ENCODE peak calls at places on chromosome 12, in eight cellular contexts. E, A, G, U, F, Y, M and K are unnamed samples.

GRCh38 chr12:88562846-88563582 is 17.3 kb downstream of the KITLG start:
- DNase-seq in E (peak), A (no peak), G (no peak), U (no peak), F (no peak), Y (no peak), M (peak), K (no peak)

GRCh38 chr12:22858849-22859569 is 234.0 kb downstream of the ETNK1 start:
- DNase-seq in E (peak), A (no peak), G (no peak), U (no peak), F (no peak), Y (no peak), M (peak), K (no peak)

GRCh38 chr12:69196302-69197288 is 42.8 kb upstream of the CPSF6 start:
- DNase-seq in E (peak), A (no peak), G (peak), U (no peak), F (no peak), Y (no peak), M (peak), K (no peak)

GRCh38 chr12:95557625-95558024 is 6.3 kb upstream of the USP44 start:
- DNase-seq in E (no peak), A (no peak), G (no peak), U (no peak), F (no peak), Y (no peak), M (peak), K (no peak)

GRCh38 chr12:110199360-110200123 is 75.4 kb downstream of the IFT81 start:
- DNase-seq in E (peak), A (no peak), G (peak), U (peak), F (peak), Y (peak), M (peak), K (no peak)

GRCh38 chr12:27488479-27488878 is 35.5 kb upstream of the PPFIBP1 start:
- DNase-seq in E (no peak), A (no peak), G (no peak), U (no peak), F (no peak), Y (no peak), M (peak), K (no peak)

GRCh38 chr12:54273981-54274380 is 5.9 kb downstream of the CBX5 start:
- DNase-seq in E (no peak), A (no peak), G (no peak), U (no peak), F (no peak), Y (no peak), M (no peak), K (no peak)

GRCh38 chr12:69821032-69821431 is 4.0 kb upstream of the MYRFL start:
- DNase-seq in E (no peak), A (no peak), G (no peak), U (no peak), F (no peak), Y (no peak), M (no peak), K (no peak)

GRCh38 chr12:64696065-64696741 is 63.0 kb downstream of the GNS start:
- DNase-seq in E (peak), A (no peak), G (no peak), U (no peak), F (peak), Y (peak), M (peak), K (no peak)

GRCh38 chr12:121755591-121755990 is 37.9 kb downstream of the RHOF start:
- DNase-seq in E (no peak), A (no peak), G (no peak), U (no peak), F (no peak), Y (no peak), M (no peak), K (no peak)

GRCh38 chr12:58557156-58557555 is 363.1 kb downstream of the LRIG3 start:
- DNase-seq in E (peak), A (no peak), G (no peak), U (no peak), F (no peak), Y (no peak), M (peak), K (no peak)

GRCh38 chr12:14275886-14276285 is 89.6 kb upstream of the ATF7IP start:
- DNase-seq in E (no peak), A (no peak), G (no peak), U (no peak), F (no peak), Y (no peak), M (no peak), K (no peak)

GRCh38 chr12:2959508-2960431 is 573 bp downstream of the TEAD4 start:
- DNase-seq in E (peak), A (peak), G (peak), U (peak), F (no peak), Y (peak), M (peak), K (no peak)

GRCh38 chr12:109329003-109329402 is 18.7 kb upstream of the MYO1H start:
- DNase-seq in E (no peak), A (no peak), G (no peak), U (no peak), F (no peak), Y (no peak), M (no peak), K (no peak)

GRCh38 chr12:54017845-54018607 is 9.2 kb downstream of the HOXC8 start:
- DNase-seq in E (peak), A (peak), G (peak), U (peak), F (peak), Y (peak), M (peak), K (peak)

GRCh38 chr12:92654929-92655328 is 47.9 kb upstream of the PLEKHG7 start:
- DNase-seq in E (peak), A (no peak), G (no peak), U (no peak), F (no peak), Y (no peak), M (no peak), K (no peak)

GRCh38 chr12:11814362-11814761 is 164.9 kb downstream of the ETV6 start:
- DNase-seq in E (peak), A (no peak), G (no peak), U (no peak), F (no peak), Y (no peak), M (peak), K (no peak)

GRCh38 chr12:115569694-115570093 is 707.8 kb downstream of the MED13L start:
- DNase-seq in E (no peak), A (peak), G (peak), U (no peak), F (no peak), Y (peak), M (no peak), K (no peak)

GRCh38 chr12:124466200-124467128 is 100.9 kb downstream of the NCOR2 start:
- DNase-seq in E (peak), A (no peak), G (no peak), U (no peak), F (peak), Y (no peak), M (no peak), K (no peak)

GRCh38 chr12:97716356-97716755 is 253.8 kb downstream of the RMST start:
- DNase-seq in E (no peak), A (peak), G (peak), U (peak), F (peak), Y (peak), M (peak), K (no peak)

GRCh38 chr12:12983420-12984035 is 16.5 kb downstream of the HEBP1 start:
- DNase-seq in E (peak), A (no peak), G (peak), U (peak), F (no peak), Y (peak), M (peak), K (peak)

GRCh38 chr12:93122089-93122488 is 193.0 kb upstream of the EEA1 start:
- DNase-seq in E (peak), A (no peak), G (no peak), U (no peak), F (no peak), Y (no peak), M (peak), K (no peak)

GRCh38 chr12:118358607-118359540 is 13.8 kb downstream of the TAOK3 start:
- DNase-seq in E (no peak), A (no peak), G (no peak), U (no peak), F (peak), Y (no peak), M (no peak), K (no peak)

GRCh38 chr12:122204829-122205589 is 1.5 kb downstream of the B3GNT4 start:
- DNase-seq in E (no peak), A (no peak), G (no peak), U (no peak), F (no peak), Y (no peak), M (no peak), K (no peak)

GRCh38 chr12:28578833-28579252 is 388.6 kb downstream of the CCDC91 start:
- DNase-seq in E (peak), A (no peak), G (no peak), U (no peak), F (no peak), Y (no peak), M (no peak), K (no peak)

GRCh38 chr12:129964826-129965457 is 61.1 kb upstream of the TMEM132D start:
- DNase-seq in E (no peak), A (no peak), G (no peak), U (no peak), F (no peak), Y (no peak), M (no peak), K (no peak)

GRCh38 chr12:113114447-113115178 is 20.9 kb downstream of the RASAL1 start:
- DNase-seq in E (no peak), A (no peak), G (no peak), U (no peak), F (no peak), Y (no peak), M (no peak), K (no peak)

GRCh38 chr12:107377596-107378385 is 284.4 kb upstream of the CRY1 start:
- DNase-seq in E (peak), A (no peak), G (no peak), U (no peak), F (no peak), Y (no peak), M (peak), K (no peak)

GRCh38 chr12:107372229-107372658 is 278.9 kb upstream of the CRY1 start:
- DNase-seq in E (peak), A (no peak), G (no peak), U (no peak), F (peak), Y (no peak), M (no peak), K (no peak)

GRCh38 chr12:107374136-107374535 is 280.8 kb upstream of the CRY1 start:
- DNase-seq in E (no peak), A (no peak), G (no peak), U (no peak), F (peak), Y (no peak), M (no peak), K (no peak)

GRCh38 chr12:107373238-107373809 is 280.0 kb upstream of the CRY1 start:
- DNase-seq in E (no peak), A (no peak), G (no peak), U (no peak), F (no peak), Y (peak), M (no peak), K (no peak)

GRCh38 chr12:107375231-107375630 is 281.9 kb upstream of the CRY1 start:
- DNase-seq in E (no peak), A (no peak), G (no peak), U (no peak), F (no peak), Y (no peak), M (no peak), K (no peak)
- TF ChIP-seq EZH2phosphoT487 in E (no peak), A (no peak), G (no peak), U (no peak), F (no peak), Y (no peak), M (no peak), K (no peak)

GRCh38 chr12:1453801-1454200 is 140.6 kb downstream of the FBXL14 start:
- DNase-seq in E (no peak), A (no peak), G (peak), U (no peak), F (no peak), Y (no peak), M (no peak), K (no peak)
- TF ChIP-seq EZH2phosphoT487 in E (no peak), A (no peak), G (no peak), U (no peak), F (no peak), Y (no peak), M (no peak), K (no peak)

GRCh38 chr12:663293-663871 is at the start of gene NINJ2:
- DNase-seq in E (peak), A (no peak), G (no peak), U (no peak), F (no peak), Y (peak), M (no peak), K (no peak)

GRCh38 chr12:662541-663292 is 528 bp downstream of the NINJ2 start:
- DNase-seq in E (peak), A (no peak), G (no peak), U (no peak), F (no peak), Y (no peak), M (no peak), K (no peak)

GRCh38 chr12:666066-666465 is 2.8 kb upstream of the NINJ2 start:
- DNase-seq in E (no peak), A (no peak), G (no peak), U (no peak), F (no peak), Y (no peak), M (no peak), K (no peak)

GRCh38 chr12:664075-664778 is 982 bp upstream of the NINJ2 start:
- DNase-seq in E (no peak), A (no peak), G (no peak), U (no peak), F (no peak), Y (no peak), M (no peak), K (no peak)

DNA sequence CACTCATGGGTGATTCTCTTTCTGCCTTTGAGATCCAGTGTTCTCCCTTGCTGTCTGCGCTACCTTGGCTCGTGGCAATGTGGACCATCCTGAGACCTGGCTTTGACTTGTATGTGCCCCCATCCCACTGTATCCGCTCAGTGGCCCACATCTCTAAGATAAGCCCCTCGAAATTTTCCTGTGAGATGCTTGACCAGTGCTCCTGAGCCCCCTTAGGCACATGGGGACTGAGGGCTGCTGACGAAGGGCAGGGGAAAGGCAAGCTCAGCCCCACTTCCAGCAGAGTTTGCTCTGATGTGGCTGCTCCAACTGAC is 1.5 kb upstream of the NINJ2 start:
- DNase-seq in E (no peak), A (no peak), G (no peak), U (no peak), F (no peak), Y (no peak), M (no peak), K (no peak)
- TF ChIP-seq EZH2phosphoT487 in E (no peak), A (no peak), G (no peak), U (no peak), F (no peak), Y (no peak), M (no peak), K (no peak)

DNA sequence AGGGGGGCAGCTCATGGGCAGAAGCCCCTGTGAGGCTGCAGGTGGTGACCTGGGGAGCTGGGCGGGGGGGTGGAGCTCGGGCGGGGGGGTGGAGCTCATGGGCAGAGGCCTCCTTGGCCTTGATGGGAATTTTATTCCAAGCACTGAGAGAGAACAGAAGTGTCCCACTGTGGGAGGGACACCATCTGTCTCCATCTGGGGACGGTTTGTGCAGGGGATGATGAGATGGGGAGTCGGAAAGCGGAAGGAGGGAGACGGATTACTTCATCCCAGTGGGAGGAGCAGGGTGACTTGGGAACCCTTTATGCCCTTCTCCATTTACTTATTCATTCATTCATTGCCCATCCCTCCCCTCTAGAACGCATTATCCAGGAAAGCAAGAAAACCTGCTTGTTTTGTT is 304.7 kb downstream of the ADGRD1 start:
- DNase-seq in E (no peak), A (no peak), G (no peak), U (no peak), F (no peak), Y (no peak), M (no peak), K (no peak)
- TF ChIP-seq EZH2phosphoT487 in E (no peak), A (no peak), G (no peak), U (no peak), F (no peak), Y (no peak), M (no peak), K (no peak)

DNA sequence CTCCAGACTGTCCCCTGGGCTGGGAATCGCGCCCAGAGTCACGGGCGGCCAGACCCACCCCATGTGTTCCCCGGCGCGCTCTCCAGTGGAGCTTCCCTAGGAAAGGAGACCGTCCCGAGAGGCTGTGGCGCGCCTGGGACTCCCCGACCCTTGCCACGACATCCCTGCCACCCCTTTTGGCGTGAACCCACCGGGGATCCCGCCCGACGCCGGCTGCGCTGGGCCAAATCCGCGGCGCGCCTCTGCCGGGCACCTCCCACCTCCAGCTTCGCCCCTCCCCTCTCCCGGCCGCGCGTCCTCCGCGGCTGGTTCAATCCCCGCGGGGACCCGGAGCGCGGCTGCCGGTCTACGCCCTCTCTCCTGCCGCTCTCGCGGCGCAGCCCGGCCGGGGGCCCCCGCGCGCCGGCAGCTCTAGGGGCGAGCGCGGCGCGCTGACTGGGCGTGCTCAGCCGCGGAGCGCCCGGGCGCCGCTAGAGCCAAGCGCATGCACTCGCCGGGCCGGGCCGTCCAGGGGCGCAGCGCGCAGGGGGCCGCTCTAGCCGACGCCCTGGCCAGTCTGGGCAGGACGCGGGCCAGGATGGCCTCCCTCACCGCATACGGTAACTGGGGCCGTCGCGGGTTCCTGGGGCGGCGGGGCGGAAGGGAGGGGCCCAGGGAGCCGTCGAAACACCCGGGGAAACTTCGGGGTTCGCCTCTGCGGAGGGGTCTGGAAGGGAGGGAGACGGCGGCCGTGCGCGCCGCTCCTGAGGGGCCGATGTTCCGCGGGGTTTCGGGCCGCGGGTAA is 77.4 kb upstream of the ANO4 start:
- DNase-seq in E (peak), A (peak), G (peak), U (no peak), F (no peak), Y (peak), M (no peak), K (no peak)
- TF ChIP-seq EZH2phosphoT487 in E (no peak), A (peak), G (no peak), U (no peak), F (no peak), Y (no peak), M (no peak), K (no peak)

DNA sequence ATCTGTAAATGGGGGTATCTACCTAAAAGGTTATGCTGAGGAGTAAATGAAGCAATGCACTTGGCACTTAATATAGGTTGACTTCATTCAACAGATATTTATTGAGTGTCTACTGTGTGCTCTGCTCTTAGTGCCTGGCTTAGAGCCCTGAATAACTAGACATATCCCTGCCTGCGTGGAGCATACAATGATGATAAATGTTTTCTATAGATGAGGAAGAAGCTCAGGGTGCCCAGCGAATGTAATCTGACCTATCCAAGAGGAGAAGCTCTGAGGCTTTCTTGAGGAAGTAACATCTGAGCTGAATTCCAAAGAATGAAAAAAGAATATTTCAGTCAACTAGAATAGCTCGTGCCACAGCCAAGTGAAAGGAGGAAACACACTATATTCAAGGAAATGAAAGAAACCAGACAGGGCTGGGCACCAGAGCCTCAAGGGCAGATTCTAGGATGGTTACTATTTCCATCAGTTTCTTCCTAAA is 17.9 kb upstream of the HIGD1C start:
- DNase-seq in E (peak), A (no peak), G (no peak), U (no peak), F (no peak), Y (no peak), M (no peak), K (no peak)
- TF ChIP-seq EZH2phosphoT487 in E (no peak), A (no peak), G (no peak), U (no peak), F (no peak), Y (no peak), M (no peak), K (no peak)

GRCh38 chr12:31008241-31008711 is 65.4 kb upstream of the DDX11 start:
- DNase-seq in E (no peak), A (no peak), G (no peak), U (no peak), F (no peak), Y (no peak), M (no peak), K (no peak)
- TF ChIP-seq EZH2phosphoT487 in E (no peak), A (no peak), G (no peak), U (no peak), F (no peak), Y (no peak), M (no peak), K (no peak)

GRCh38 chr12:47818701-47819543 is 781 bp downstream of the HDAC7 start:
- DNase-seq in E (peak), A (peak), G (peak), U (peak), F (peak), Y (peak), M (no peak), K (no peak)
- TF ChIP-seq EZH2phosphoT487 in E (no peak), A (no peak), G (no peak), U (no peak), F (no peak), Y (no peak), M (no peak), K (no peak)